ENCODE peak calls at places on chromosomes 4 and X, in six cellular contexts. D, F, M, O, X and H are unnamed samples.

GRCh38 chr4:89397464-89397863 is 89.9 kb upstream of the GPRIN3 start:
- DNase-seq in O (no peak), M (no peak), D (no peak), X (no peak), F (no peak), H (no peak)

GRCh38 chr4:153962311-153963039 is 173.6 kb upstream of the SFRP2 start:
- DNase-seq in X (peak), F (no peak), M (no peak), D (no peak), O (no peak), H (no peak)

GRCh38 chr4:73446336-73446938 is 10.4 kb downstream of the AFP start:
- DNase-seq in M (no peak), X (peak), D (no peak), F (no peak), O (no peak), H (peak)

GRCh38 chr4:74752798-74753197 is 41.5 kb downstream of the BTC start:
- DNase-seq in D (no peak), O (no peak), X (no peak), F (no peak), M (no peak), H (no peak)

GRCh38 chrX:110032534-110033161 is 29.7 kb downstream of the TMEM164 start:
- DNase-seq in O (no peak), D (no peak), F (no peak), X (no peak), M (no peak), H (no peak)

GRCh38 chrX:10450229-10450958 is 170.0 kb downstream of the MID1 start:
- DNase-seq in M (no peak), X (peak), F (no peak), D (no peak), O (no peak), H (no peak)

GRCh38 chr4:151434183-151434860 is 25.3 kb downstream of the FHIP1A start:
- DNase-seq in M (no peak), D (no peak), F (no peak), X (peak), O (no peak), H (no peak)

GRCh38 chr4:109648266-109648996 is 54.8 kb downstream of the CASP6 start:
- DNase-seq in M (no peak), X (no peak), O (no peak), F (no peak), D (no peak), H (no peak)

GRCh38 chr4:80307774-80308465 is 27.6 kb upstream of the CFAP299 start:
- DNase-seq in X (peak), F (no peak), M (no peak), O (no peak), D (no peak), H (peak)

GRCh38 chr4:73918058-73918457 is 48.9 kb downstream of the CXCL1 start:
- DNase-seq in M (no peak), F (no peak), X (peak), D (no peak), O (no peak), H (no peak)

GRCh38 chrX:13669246-13669689 is 16.3 kb downstream of the TCEANC start:
- DNase-seq in M (no peak), X (peak), D (no peak), F (peak), O (no peak), H (no peak)

GRCh38 chr4:13143704-13144103 is 340.4 kb downstream of the RAB28 start:
- DNase-seq in F (no peak), O (no peak), M (no peak), X (no peak), D (no peak), H (no peak)

GRCh38 chr4:7104366-7105031 is 36.6 kb upstream of the GRPEL1 start:
- DNase-seq in M (no peak), X (no peak), D (no peak), O (no peak), F (no peak), H (no peak)

GRCh38 chr4:6733358-6734164 is 17.6 kb downstream of the BLOC1S4 start:
- DNase-seq in O (no peak), F (no peak), D (no peak), X (no peak), M (no peak), H (no peak)

GRCh38 chr4:6360385-6360784 is 90.7 kb downstream of the WFS1 start:
- DNase-seq in X (no peak), M (peak), D (peak), O (no peak), F (no peak), H (peak)

GRCh38 chr4:80586716-80587115 is 251.2 kb downstream of the CFAP299 start:
- DNase-seq in X (no peak), F (no peak), D (no peak), O (no peak), M (no peak), H (no peak)

GRCh38 chrX:69019073-69019890 is 146.0 kb downstream of the PJA1 start:
- DNase-seq in X (no peak), O (no peak), D (no peak), M (no peak), F (no peak), H (no peak)

GRCh38 chr4:83074086-83074704 is 39.2 kb downstream of the COPS4 start:
- DNase-seq in F (peak), M (peak), O (no peak), D (no peak), X (peak), H (peak)

GRCh38 chr4:5198586-5198985 is 147.3 kb downstream of the STK32B start:
- DNase-seq in M (no peak), D (no peak), X (no peak), F (no peak), O (no peak), H (peak)

GRCh38 chrX:132171478-132171877 is 43.7 kb upstream of the FRMD7 start:
- DNase-seq in D (no peak), O (no peak), F (no peak), M (no peak), X (no peak), H (no peak)

GRCh38 chrX:20361890-20362262 is 95.2 kb upstream of the RPS6KA3 start:
- DNase-seq in F (no peak), D (no peak), O (no peak), M (no peak), X (peak), H (no peak)

GRCh38 chrX:119228506-119229290 is 7.4 kb upstream of the PGRMC1 start:
- DNase-seq in X (peak), F (peak), M (no peak), O (no peak), D (no peak), H (peak)

GRCh38 chr4:165580379-165580905 is 201.6 kb downstream of the CPE start:
- DNase-seq in X (peak), O (no peak), M (no peak), F (no peak), D (peak), H (no peak)

GRCh38 chr4:158051401-158052235 is 121.2 kb downstream of the GASK1B start:
- DNase-seq in M (no peak), X (peak), O (no peak), D (no peak), F (peak), H (no peak)

GRCh38 chr4:3183008-3183407 is 66.0 kb upstream of the MSANTD1 start:
- DNase-seq in O (no peak), F (no peak), X (no peak), D (no peak), M (no peak), H (no peak)

GRCh38 chrX:148854351-148854750 is 353.9 kb downstream of the AFF2 start:
- DNase-seq in O (no peak), D (no peak), X (peak), M (no peak), F (no peak), H (peak)

GRCh38 chrX:19886888-19887531 is 390 bp downstream of the SH3KBP1 start:
- DNase-seq in M (peak), F (no peak), X (peak), D (no peak), O (peak), H (no peak)

GRCh38 chr4:22969314-22969896 is 276.7 kb downstream of the GBA3 start:
- DNase-seq in M (no peak), F (no peak), X (peak), O (no peak), D (no peak), H (no peak)

GRCh38 chr4:7650606-7651400 is 216.1 kb upstream of the PSAPL1 start:
- DNase-seq in O (no peak), D (no peak), F (no peak), X (peak), M (peak), H (peak)

GRCh38 chr4:5750052-5750950 is 39.3 kb downstream of the EVC start:
- DNase-seq in O (no peak), F (no peak), D (no peak), X (peak), M (no peak), H (no peak)

GRCh38 chr4:187789078-187789477 is 206.5 kb upstream of the ZFP42 start:
- DNase-seq in F (no peak), X (no peak), M (no peak), D (no peak), O (no peak), H (no peak)

GRCh38 chr4:154073107-154073817 is 284.4 kb upstream of the SFRP2 start:
- DNase-seq in X (peak), O (no peak), F (no peak), M (no peak), D (no peak), H (no peak)

GRCh38 chrX:123140904-123141303 is 43.2 kb upstream of the GRIA3 start:
- DNase-seq in M (no peak), O (no peak), D (no peak), X (no peak), F (no peak), H (no peak)

GRCh38 chrX:133415276-133416105 is at the start of gene GPC4:
- DNase-seq in O (peak), X (peak), M (peak), F (no peak), D (peak), H (peak)

GRCh38 chr4:111556141-111556781 is 589.0 kb upstream of the FAM241A start:
- DNase-seq in O (no peak), M (no peak), F (no peak), D (no peak), X (no peak), H (no peak)

GRCh38 chr4:165379662-165380061 is 854 bp downstream of the CPE start:
- DNase-seq in O (no peak), X (peak), D (peak), F (no peak), M (peak), H (no peak)

GRCh38 chr4:17283832-17284231 is 228.1 kb downstream of the QDPR start:
- DNase-seq in O (no peak), M (no peak), D (no peak), X (no peak), F (no peak), H (no peak)

GRCh38 chr4:102345795-102346100 is 466 bp upstream of the SLC39A8 start:
- DNase-seq in M (no peak), D (no peak), F (no peak), X (no peak), O (no peak), H (no peak)

GRCh38 chrX:119756926-119757635 is 1.3 kb upstream of the SOWAHD start:
- DNase-seq in X (no peak), M (no peak), D (no peak), O (no peak), F (no peak), H (no peak)

GRCh38 chr4:52873191-52873590 is 11.1 kb downstream of the RASL11B start:
- DNase-seq in O (no peak), M (no peak), D (no peak), X (peak), F (no peak), H (no peak)